ENCODE peak calls at places on chromosomes 2 and 18, in five cellular contexts. U is transverse colon, F is A549, X is tibial nerve, O is stomach. I is an unnamed sample. For H3K4me1, the result is how much of the 10 kb centered on the place peaks cover.

GRCh38 chr2:201105759-201106158 is 10.2 kb upstream of the CFLAR start:
- DNase-seq in U (no peak), X (no peak), O (no peak), F (no peak), I (no peak)

GRCh38 chr2:26811791-26812454 is 26.1 kb downstream of the CENPA start:
- DNase-seq in X (no peak), F (no peak), U (no peak), O (no peak), I (no peak)

GRCh38 chr2:91442246-91442905 is 2750.9 kb downstream of the RPIA start:
- DNase-seq in O (peak), F (peak), X (no peak), U (no peak), I (peak)

GRCh38 chr2:39411186-39411944 is 25.7 kb downstream of the MAP4K3 start:
- DNase-seq in X (no peak), U (no peak), F (no peak), O (no peak), I (no peak)

GRCh38 chr2:226270279-226270678 is 529.3 kb downstream of the IRS1 start:
- DNase-seq in X (no peak), O (no peak), U (no peak), F (no peak), I (no peak)

GRCh38 chr2:112724611-112725525 is 4.0 kb downstream of the NT5DC4 start:
- DNase-seq in U (no peak), X (no peak), F (peak), O (no peak), I (peak)

GRCh38 chr18:6207119-6207518 is 207.6 kb downstream of the L3MBTL4 start:
- DNase-seq in X (no peak), U (no peak), F (no peak), O (peak), I (no peak)

GRCh38 chr2:17644997-17645715 is 104.7 kb downstream of the VSNL1 start:
- DNase-seq in F (no peak), O (no peak), X (no peak), U (no peak), I (peak)

GRCh38 chr18:34494359-34494696 is 215.8 kb upstream of the DTNA start:
- DNase-seq in X (no peak), U (no peak), O (no peak), F (no peak), I (no peak)

GRCh38 chr2:158060862-158061435 is 40.7 kb upstream of the UPP2 start:
- DNase-seq in F (no peak), O (no peak), U (no peak), X (no peak), I (no peak)

GRCh38 chr2:127597984-127598380 is 48.0 kb upstream of the GPR17 start:
- DNase-seq in O (no peak), X (no peak), U (no peak), F (no peak), I (no peak)

GRCh38 chr2:181140414-181140813 is 160.0 kb downstream of the UBE2E3 start:
- DNase-seq in O (no peak), X (no peak), F (no peak), U (no peak), I (no peak)

GRCh38 chr18:5603153-5603552 is 59.4 kb upstream of the EPB41L3 start:
- DNase-seq in F (no peak), X (no peak), U (no peak), O (no peak), I (no peak)

GRCh38 chr18:8754995-8755955 is 49.9 kb downstream of the MTCL1 start:
- DNase-seq in F (no peak), O (no peak), X (no peak), U (peak), I (no peak)

GRCh38 chr2:75416420-75417342 is 144.1 kb downstream of the EVA1A start:
- DNase-seq in X (no peak), U (no peak), O (no peak), F (no peak), I (no peak)

GRCh38 chr2:208948073-208948472 is 475.8 kb upstream of the MAP2 start:
- DNase-seq in F (no peak), X (no peak), U (no peak), O (no peak), I (no peak)

GRCh38 chr2:62662131-62662530 is 43.4 kb upstream of the EHBP1 start:
- DNase-seq in U (no peak), X (no peak), F (no peak), O (no peak), I (no peak)
- H3K4me1 ChIP-seq in U (under half), X (under half), F (under half), O (half or more), I (under half)

GRCh38 chr2:213274143-213274542 is 10.1 kb upstream of the SPAG16 start:
- DNase-seq in F (no peak), X (no peak), U (no peak), O (no peak), I (no peak)
- TF ChIP-seq EP300 in F (no peak), X (no peak), U (no peak), O (no peak), I (no peak)

GRCh38 chr2:44549856-44550255 is 188.1 kb downstream of the CAMKMT start:
- DNase-seq in O (no peak), F (no peak), U (no peak), X (no peak), I (no peak)
- H3K27ac ChIP-seq in O (no peak), F (peak), U (no peak), X (no peak), I (no peak)

GRCh38 chr2:60319031-60319547 is 234.4 kb downstream of the BCL11A start:
- DNase-seq in U (no peak), O (no peak), F (no peak), X (no peak), I (no peak)

GRCh38 chr2:60316381-60317028 is 236.9 kb downstream of the BCL11A start:
- DNase-seq in X (no peak), O (no peak), U (no peak), F (no peak), I (no peak)

GRCh38 chr2:60318544-60318943 is 234.9 kb downstream of the BCL11A start:
- DNase-seq in F (no peak), X (no peak), O (no peak), U (no peak), I (no peak)

GRCh38 chr2:60317831-60318230 is 235.6 kb downstream of the BCL11A start:
- DNase-seq in O (no peak), F (no peak), U (no peak), X (no peak), I (no peak)

GRCh38 chr2:60317029-60317386 is 236.4 kb downstream of the BCL11A start:
- DNase-seq in O (no peak), F (no peak), X (no peak), U (no peak), I (no peak)
- H3K4me1 ChIP-seq in O (under half), F (under half), X (under half), U (under half), I (under half)

GRCh38 chr2:16002575-16002974 is 62.2 kb downstream of the MYCN start:
- DNase-seq in F (no peak), O (no peak), U (no peak), X (no peak), I (no peak)

GRCh38 chr2:15997728-15998280 is 57.5 kb downstream of the MYCN start:
- DNase-seq in F (no peak), X (no peak), U (no peak), O (no peak), I (no peak)

GRCh38 chr2:16002144-16002543 is 61.8 kb downstream of the MYCN start:
- DNase-seq in X (no peak), U (no peak), F (no peak), O (no peak), I (no peak)

GRCh38 chr2:15996536-15997423 is 56.4 kb downstream of the MYCN start:
- DNase-seq in F (no peak), X (no peak), O (no peak), U (no peak), I (no peak)

DNA sequence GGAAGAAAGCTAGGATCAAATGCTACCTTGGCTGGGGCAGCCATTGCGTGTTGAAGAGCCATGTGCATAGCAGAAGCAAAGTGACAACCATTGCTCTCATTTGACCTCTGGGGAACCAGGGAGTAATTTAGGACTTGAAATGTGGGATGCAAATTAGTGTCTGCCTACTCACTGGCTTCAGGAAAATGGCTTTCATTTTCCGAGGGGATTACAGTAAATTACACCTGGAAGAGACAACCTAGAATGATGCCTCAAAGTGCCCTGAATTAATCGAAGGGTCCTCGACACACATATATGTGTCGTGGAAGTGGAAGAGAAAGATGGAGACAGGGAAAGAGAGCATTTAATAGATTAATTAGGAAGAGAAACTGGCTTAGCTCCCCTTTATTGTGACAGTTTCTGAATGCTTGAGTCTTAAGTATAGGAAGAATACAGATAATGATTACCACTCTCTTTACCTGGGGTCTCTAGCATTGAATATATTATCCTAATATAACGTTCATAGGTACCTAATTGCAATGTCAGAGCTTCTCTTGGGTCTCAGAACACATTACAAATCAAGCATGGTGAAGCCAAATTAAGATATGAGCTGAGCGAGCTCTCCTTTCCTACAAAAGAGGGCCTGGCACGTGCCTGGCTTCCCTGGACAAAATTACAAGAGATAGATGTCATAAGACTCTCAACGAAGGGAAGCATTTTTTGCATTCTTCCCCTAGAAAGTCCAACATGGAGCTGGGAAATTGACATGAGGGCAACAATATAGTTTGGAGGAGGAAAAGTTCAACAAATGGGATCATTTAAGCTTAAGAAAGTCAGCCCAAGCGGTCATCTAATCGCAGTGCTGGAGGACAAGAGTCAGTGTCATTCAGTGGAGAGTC is 59.5 kb downstream of the MYCN start:
- DNase-seq in U (no peak), F (no peak), O (no peak), X (no peak), I (no peak)
- TF ChIP-seq EP300 in U (no peak), F (no peak), O (no peak), X (no peak), I (no peak)

DNA sequence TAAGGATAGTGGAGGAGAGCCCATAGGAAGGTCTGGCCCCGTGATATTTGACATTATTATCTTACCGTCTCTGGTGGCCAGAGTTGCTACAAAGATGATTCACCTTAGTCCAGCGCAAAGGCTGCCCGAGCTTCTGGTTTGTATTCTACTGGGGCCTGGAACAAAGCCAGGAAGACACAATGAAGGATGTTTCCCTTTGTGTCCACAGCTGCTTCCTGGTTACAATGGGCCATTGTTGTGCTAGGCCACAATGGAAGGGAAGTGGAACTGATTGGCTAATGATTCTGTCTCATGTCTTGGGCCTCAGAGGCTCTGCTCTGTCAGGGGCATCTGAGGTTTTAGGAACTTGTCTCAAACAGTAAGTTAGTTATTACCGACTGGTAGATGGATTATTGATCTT is 132.2 kb downstream of the TDRD15 start:
- DNase-seq in X (peak), U (peak), O (no peak), F (no peak), I (peak)
- H3K27ac ChIP-seq in X (no peak), U (no peak), O (no peak), F (no peak), I (no peak)

DNA sequence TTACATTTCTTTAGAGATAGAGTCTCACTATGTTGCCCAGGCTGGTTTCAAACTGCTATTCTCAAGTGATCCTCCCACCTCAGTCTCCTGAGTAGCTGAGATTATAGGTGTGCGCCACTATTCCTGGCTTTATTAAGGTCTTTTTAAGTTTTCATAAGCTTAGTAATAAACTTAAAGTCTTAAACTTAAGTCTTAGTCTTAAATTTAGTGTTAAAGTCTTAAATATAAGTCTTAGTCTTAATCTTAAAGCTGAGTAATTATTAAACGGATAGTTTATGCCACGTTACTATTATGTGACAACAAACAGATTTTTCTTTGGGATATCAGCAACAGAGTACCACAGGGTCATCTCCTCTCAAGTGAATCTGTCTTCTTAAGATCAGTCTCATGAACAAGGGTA is 12.6 kb downstream of the FARP2 start:
- DNase-seq in X (no peak), O (no peak), U (no peak), F (no peak), I (no peak)
- H3K4me1 ChIP-seq in X (under half), O (half or more), U (under half), F (under half), I (under half)

DNA sequence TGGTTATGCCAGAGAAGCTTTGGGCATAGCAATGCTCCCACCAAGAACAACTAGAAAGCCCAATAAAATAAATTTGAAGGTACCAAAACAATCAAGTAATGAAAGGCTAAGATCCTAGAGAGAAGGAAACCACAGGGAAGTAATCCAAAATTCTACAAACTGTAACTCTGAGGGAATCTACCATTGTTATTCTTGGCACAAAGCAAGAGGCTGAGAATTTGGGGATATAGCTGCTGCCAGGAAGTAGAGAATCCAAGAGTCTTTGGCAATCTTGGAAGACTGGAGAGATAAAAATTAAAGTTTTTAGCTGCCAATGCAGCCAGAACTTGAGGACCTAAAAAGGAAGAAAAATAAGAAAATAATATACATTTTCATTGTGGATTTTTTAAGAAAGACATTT is 68.5 kb downstream of the PIGN start:
- DNase-seq in X (no peak), O (no peak), F (no peak), U (no peak), I (no peak)
- TF ChIP-seq EP300 in X (peak), O (no peak), F (no peak), U (no peak), I (no peak)

GRCh38 chr18:23229472-23229871 is 94.2 kb downstream of the CABLES1 start:
- DNase-seq in F (no peak), U (no peak), O (no peak), X (no peak), I (no peak)

GRCh38 chr18:23234619-23235018 is 99.3 kb downstream of the CABLES1 start:
- DNase-seq in F (no peak), O (no peak), X (no peak), U (no peak), I (no peak)

GRCh38 chr18:23230688-23231087 is 95.4 kb downstream of the CABLES1 start:
- DNase-seq in U (no peak), O (no peak), F (no peak), X (no peak), I (no peak)

GRCh38 chr18:23231340-23232021 is 96.2 kb downstream of the CABLES1 start:
- DNase-seq in O (peak), U (peak), F (no peak), X (peak), I (no peak)

GRCh38 chr18:23232331-23232730 is 97.0 kb downstream of the CABLES1 start:
- DNase-seq in F (no peak), U (no peak), O (no peak), X (no peak), I (no peak)
- H3K27ac ChIP-seq in F (no peak), U (no peak), O (no peak), X (no peak), I (no peak)

GRCh38 chr2:238010572-238010971 is 43.8 kb downstream of the UBE2F start:
- DNase-seq in O (no peak), X (no peak), U (no peak), F (no peak), I (peak)
- H3K4me1 ChIP-seq in O (under half), X (under half), U (under half), F (under half), I (under half)

I was measured in esophagus muscularis mucosa.